ENCODE peak calls at places on chromosomes 6 and 20, in eight cellular contexts. B is HT-29, F is natural killer cell, K is psoas muscle, C is lower lobe of right lung, N is ovary, R is GM04504, X is BJ. I is an unnamed sample.

GRCh38 chr6:54958446-54958845 is 111.9 kb downstream of the FAM83B start:
- DNase-seq in F (no peak), X (no peak), B (no peak), R (no peak), C (no peak), K (no peak), N (no peak), I (no peak)

GRCh38 chr20:62795023-62795761 is 1.1 kb upstream of the MRGBP start:
- DNase-seq in R (no peak), N (peak; percentile 70), K (peak; percentile 72), F (peak; percentile 52), B (peak; percentile 68), C (peak; percentile 67), X (no peak), I (no peak)

GRCh38 chr6:135522975-135523692 is 25.6 kb upstream of the AHI1 start:
- DNase-seq in X (no peak), R (no peak), N (no peak), F (no peak), K (no peak), B (no peak), C (no peak), I (no peak)

GRCh38 chr6:19137419-19138035 is 699.6 kb upstream of the ID4 start:
- DNase-seq in N (no peak), K (no peak), R (no peak), B (no peak), X (no peak), F (no peak), C (no peak), I (no peak)

GRCh38 chr6:3872370-3872854 is 23.2 kb downstream of the FAM50B start:
- DNase-seq in B (no peak), C (no peak), F (no peak), K (no peak), R (no peak), N (no peak), X (no peak), I (no peak)

GRCh38 chr6:159943101-159943632 is 25.7 kb upstream of the IGF2R start:
- DNase-seq in C (no peak), N (no peak), K (peak; percentile 73), X (peak; percentile 28), B (no peak), F (no peak), R (no peak), I (no peak)

GRCh38 chr6:106037060-106037459 is 49.1 kb upstream of the PRDM1 start:
- DNase-seq in N (no peak), X (peak; percentile 31), R (no peak), K (no peak), F (no peak), C (no peak), B (no peak), I (no peak)

GRCh38 chr6:30938730-30939129 is 2.0 kb upstream of the MUCL3 start:
- DNase-seq in K (no peak), F (no peak), C (no peak), N (no peak), R (no peak), B (no peak), X (no peak), I (no peak)

GRCh38 chr6:39416728-39417127 is 94.2 kb upstream of the KCNK16 start:
- DNase-seq in X (peak; percentile 94), F (no peak), B (no peak), R (peak; percentile 92), N (no peak), C (no peak), K (no peak), I (no peak)

GRCh38 chr20:11091496-11091895 is 417.7 kb upstream of the JAG1 start:
- DNase-seq in F (no peak), X (no peak), B (no peak), N (no peak), K (no peak), C (no peak), R (no peak), I (no peak)

GRCh38 chr6:147716434-147716833 is 207.9 kb downstream of the SAMD5 start:
- DNase-seq in N (no peak), F (no peak), R (no peak), C (no peak), X (no peak), K (no peak), B (no peak), I (no peak)

GRCh38 chr6:39980839-39981580 is 46.7 kb upstream of the MOCS1 start:
- DNase-seq in N (no peak), X (no peak), C (no peak), R (peak; percentile 16), F (no peak), K (no peak), B (peak; percentile 60), I (no peak)

GRCh38 chr6:63347599-63347998 is 27.8 kb upstream of the LGSN start:
- DNase-seq in K (no peak), R (peak; percentile 22), F (no peak), N (no peak), X (peak; percentile 57), B (no peak), C (no peak), I (no peak)

GRCh38 chr6:52053038-52053704 is 34.2 kb downstream of the PKHD1 start:
- DNase-seq in K (no peak), F (no peak), X (no peak), C (no peak), R (no peak), B (no peak), N (no peak), I (no peak)

GRCh38 chr6:111076024-111076680 is 11.2 kb upstream of the SLC16A10 start:
- DNase-seq in X (no peak), C (no peak), N (no peak), K (no peak), R (no peak), B (no peak), F (no peak), I (no peak)

GRCh38 chr20:52552181-52552872 is 360.7 kb upstream of the ZFP64 start:
- DNase-seq in C (no peak), N (no peak), B (no peak), K (no peak), R (peak; percentile 23), X (peak; percentile 26), F (no peak), I (no peak)

GRCh38 chr6:142878407-142878806 is 66.6 kb downstream of the HIVEP2 start:
- DNase-seq in B (no peak), X (no peak), R (no peak), N (no peak), K (no peak), C (no peak), F (no peak), I (no peak)

GRCh38 chr6:34234667-34235604 is 1.7 kb upstream of the HMGA1 start:
- DNase-seq in K (peak; percentile 64), C (peak; percentile 66), F (no peak), R (no peak), N (no peak), X (no peak), B (no peak), I (no peak)

GRCh38 chr20:58228484-58229197 is at the start of gene ANKRD60:
- DNase-seq in B (no peak), F (peak; percentile 53), C (no peak), N (no peak), R (no peak), K (no peak), X (no peak), I (no peak)

GRCh38 chr6:157758516-157759023 is 64.5 kb upstream of the SNX9 start:
- DNase-seq in C (no peak), X (no peak), F (no peak), R (no peak), B (no peak), K (no peak), N (no peak), I (no peak)

GRCh38 chr20:7703436-7703835 is 236.8 kb downstream of the HAO1 start:
- DNase-seq in R (no peak), F (no peak), N (no peak), K (no peak), X (no peak), C (no peak), B (no peak), I (no peak)

GRCh38 chr20:12166053-12166717 is 248.5 kb downstream of the BTBD3 start:
- DNase-seq in F (no peak), X (peak; percentile 21), R (peak; percentile 74), N (no peak), B (peak; percentile 21), K (no peak), C (no peak), I (no peak)

GRCh38 chr20:44849712-44850111 is 35.8 kb upstream of the YWHAB start:
- DNase-seq in X (no peak), B (peak; percentile 16), C (no peak), N (no peak), F (no peak), R (no peak), K (no peak), I (no peak)

GRCh38 chr6:606829-607379 is 50.0 kb downstream of the HUS1B start:
- DNase-seq in X (no peak), K (no peak), F (no peak), N (no peak), B (no peak), R (no peak), C (no peak), I (no peak)

GRCh38 chr20:23653400-23653938 is 15.7 kb upstream of the CST3 start:
- DNase-seq in X (no peak), B (no peak), N (no peak), F (no peak), K (no peak), R (no peak), C (no peak), I (no peak)

GRCh38 chr20:25739615-25740320 is 43.1 kb upstream of the ZNF337 start:
- DNase-seq in F (no peak), N (no peak), B (peak; percentile 14), X (no peak), K (no peak), C (no peak), R (no peak), I (no peak)

GRCh38 chr20:36298061-36298460 is 8.1 kb upstream of the DLGAP4 start:
- DNase-seq in C (no peak), F (no peak), B (no peak), R (no peak), X (no peak), N (no peak), K (peak; percentile 12), I (no peak)

GRCh38 chr6:109082178-109082577 is 12.5 kb downstream of the SESN1 start:
- DNase-seq in X (no peak), R (no peak), C (no peak), F (no peak), B (no peak), N (no peak), K (no peak), I (no peak)

GRCh38 chr6:108113557-108114519 is 39.3 kb upstream of the OSTM1 start:
- DNase-seq in K (peak; percentile 54), F (no peak), B (peak; percentile 66), X (no peak), R (no peak), C (peak; percentile 46), N (no peak), I (no peak)

GRCh38 chr6:56440551-56440981 is 193.2 kb upstream of the COL21A1 start:
- DNase-seq in K (no peak), F (no peak), N (no peak), X (no peak), C (no peak), B (peak; percentile 10), R (no peak), I (no peak)

I was measured in type B pancreatic cell.